ENCODE peak calls at places on chromosome 5, in five cellular contexts. N is fibroblast of lung, D is hepatocyte, R is pancreas, W is Peyer's patch. X is an unnamed sample. For H3K4me1, the result is how much of the 10 kb centered on the place peaks cover.

GRCh38 chr5:117657591-117657990 is 1083.0 kb upstream of the SEMA6A start:
- DNase-seq in N (peak), D (no peak), R (no peak), W (no peak), X (peak)

GRCh38 chr5:27140831-27141230 is 102.4 kb upstream of the CDH9 start:
- DNase-seq in N (peak), D (no peak), R (no peak), W (no peak), X (no peak)

GRCh38 chr5:42611437-42611836 is 145.2 kb upstream of the CCDC152 start:
- DNase-seq in N (no peak), D (no peak), R (no peak), W (no peak), X (no peak)

GRCh38 chr5:98309785-98310566 is 463.5 kb upstream of the RGMB start:
- DNase-seq in N (peak), D (peak), R (no peak), W (no peak), X (peak)

GRCh38 chr5:86748538-86749105 is 130.9 kb downstream of the COX7C start:
- DNase-seq in N (no peak), D (no peak), R (no peak), W (no peak), X (no peak)

GRCh38 chr5:38528162-38528703 is 28.2 kb downstream of the LIFR start:
- DNase-seq in N (no peak), D (no peak), R (no peak), W (no peak), X (peak)

GRCh38 chr5:93249651-93250289 is 331.2 kb downstream of the NR2F1-AS1 start:
- DNase-seq in N (peak), D (no peak), R (no peak), W (no peak), X (peak)

GRCh38 chr5:96745844-96746531 is 61.8 kb downstream of the ERAP1 start:
- DNase-seq in N (peak), D (peak), R (no peak), W (no peak), X (no peak)

GRCh38 chr5:139951983-139952382 is 91.1 kb downstream of the NRG2 start:
- DNase-seq in N (no peak), D (no peak), R (no peak), W (no peak), X (no peak)

GRCh38 chr5:139385061-139385889 is 2.2 kb upstream of the SLC23A1 start:
- DNase-seq in N (no peak), D (no peak), R (no peak), W (no peak), X (no peak)

GRCh38 chr5:89034588-89034987 is 151.6 kb upstream of the MEF2C start:
- DNase-seq in N (peak), D (no peak), R (no peak), W (no peak), X (no peak)

GRCh38 chr5:176588297-176588696 is 21.7 kb downstream of the GPRIN1 start:
- DNase-seq in N (no peak), D (no peak), R (no peak), W (no peak), X (no peak)

GRCh38 chr5:140967226-140967893 is 1.1 kb downstream of the PCDHAC2 start:
- DNase-seq in N (no peak), D (no peak), R (no peak), W (no peak), X (no peak)

GRCh38 chr5:56414056-56414455 is 180.9 kb upstream of the ANKRD55 start:
- DNase-seq in N (no peak), D (no peak), R (no peak), W (no peak), X (no peak)

GRCh38 chr5:89421035-89421434 is 538.1 kb upstream of the MEF2C start:
- DNase-seq in N (peak), D (peak), R (no peak), W (no peak), X (no peak)

GRCh38 chr5:112930082-112930344 is 8.0 kb upstream of the REEP5 start:
- DNase-seq in N (no peak), D (no peak), R (no peak), W (peak), X (no peak)

GRCh38 chr5:128674837-128675446 is 136.9 kb upstream of the FBN2 start:
- DNase-seq in N (peak), D (peak), R (no peak), W (no peak), X (peak)

GRCh38 chr5:98187945-98188344 is 585.5 kb upstream of the RGMB start:
- DNase-seq in N (peak), D (no peak), R (no peak), W (no peak), X (no peak)

GRCh38 chr5:57456056-57456455 is 26.6 kb downstream of the ACTBL2 start:
- DNase-seq in N (no peak), D (no peak), R (no peak), W (no peak), X (no peak)

GRCh38 chr5:52623291-52623690 is 164.4 kb upstream of the ITGA1 start:
- DNase-seq in N (no peak), D (no peak), R (no peak), W (no peak), X (no peak)

GRCh38 chr5:2502970-2503594 is 248.4 kb downstream of the IRX2 start:
- DNase-seq in N (no peak), D (no peak), R (no peak), W (no peak), X (no peak)

GRCh38 chr5:172920447-172920849 is 38.8 kb upstream of the RPL26L1 start:
- DNase-seq in N (peak), D (peak), R (no peak), W (no peak), X (peak)

GRCh38 chr5:6583049-6583880 is 49.6 kb downstream of the NSUN2 start:
- DNase-seq in N (peak), D (peak), R (no peak), W (no peak), X (no peak)

GRCh38 chr5:176388003-176388340 is 426 bp downstream of the NOP16 start:
- DNase-seq in N (peak), D (peak), R (no peak), W (no peak), X (peak)

GRCh38 chr5:177327539-177328522 is 16.1 kb upstream of the MXD3 start:
- DNase-seq in N (peak), D (no peak), R (no peak), W (no peak), X (no peak)

GRCh38 chr5:609088-609370 is 3.1 kb upstream of the CEP72 start:
- DNase-seq in N (no peak), D (no peak), R (no peak), W (no peak), X (no peak)

GRCh38 chr5:609506-609905 is 2.6 kb upstream of the CEP72 start:
- DNase-seq in N (no peak), D (no peak), R (no peak), W (no peak), X (no peak)

GRCh38 chr5:610011-610743 is 2.0 kb upstream of the CEP72 start:
- DNase-seq in N (no peak), D (no peak), R (peak), W (no peak), X (no peak)

GRCh38 chr5:607541-608285 is 4.4 kb upstream of the CEP72 start:
- DNase-seq in N (no peak), D (no peak), R (no peak), W (peak), X (no peak)

DNA sequence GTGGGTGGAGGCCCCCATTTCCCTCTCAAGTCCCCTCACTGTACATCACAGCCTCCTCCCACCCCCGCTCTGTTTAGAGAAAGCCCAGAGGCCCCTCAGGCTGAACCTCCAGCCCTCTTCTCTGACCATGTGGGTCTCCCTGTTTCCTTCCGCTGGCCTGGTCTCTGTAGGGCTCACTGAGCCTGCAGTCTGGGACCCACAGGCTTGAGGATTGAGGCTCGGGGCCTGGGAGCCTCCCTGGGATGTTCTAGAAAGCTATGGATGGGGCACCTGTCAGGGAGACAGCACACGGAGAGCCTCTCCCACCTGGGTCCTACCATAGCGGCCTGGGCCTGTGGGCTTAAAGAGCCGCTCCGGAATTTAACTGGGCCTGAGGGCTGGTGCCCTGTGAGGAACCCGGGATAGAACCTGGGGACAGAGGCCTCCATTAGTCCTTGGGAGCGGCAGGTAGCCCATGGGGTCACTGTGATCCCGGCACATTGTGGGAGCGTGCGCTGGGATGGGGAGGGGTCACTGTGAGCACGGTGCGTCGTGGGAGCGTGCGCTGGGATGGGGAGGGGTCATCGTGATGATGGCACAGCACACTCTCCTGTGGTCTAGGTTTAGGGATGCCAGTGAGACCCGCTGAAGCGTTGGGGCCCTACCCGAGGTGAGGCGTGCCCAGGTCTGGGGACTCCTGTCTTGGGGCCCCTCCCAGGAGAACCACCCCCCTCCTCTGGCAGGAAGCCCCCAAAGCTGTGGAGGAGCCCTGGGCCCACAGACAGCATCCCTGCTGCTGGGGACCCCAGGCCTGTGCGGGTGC is 3.7 kb upstream of the CEP72 start:
- DNase-seq in N (no peak), D (no peak), R (peak), W (no peak), X (no peak)
- H3K4me1 ChIP-seq in N (under half), D (under half), R (under half), W (under half), X (under half)

DNA sequence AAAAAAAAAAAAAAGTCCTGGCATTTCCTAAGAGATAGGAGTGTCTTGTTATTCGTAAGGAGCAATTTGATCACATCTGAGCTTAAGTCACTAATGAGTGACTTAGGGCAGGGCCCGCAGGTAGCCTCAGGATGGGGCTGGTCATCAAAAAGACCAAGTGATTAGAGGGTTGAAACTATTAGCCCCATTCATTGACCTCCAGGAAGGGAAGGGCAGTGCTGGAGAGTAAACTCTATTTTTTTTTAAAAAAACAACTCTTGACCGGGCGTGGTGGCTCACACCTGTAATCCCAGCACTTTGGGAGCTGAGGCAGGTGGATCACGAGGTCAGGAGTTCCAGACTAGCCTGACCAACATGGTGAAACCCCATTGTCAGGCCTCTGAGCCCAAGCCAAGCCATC is 46.2 kb upstream of the IQGAP2 start:
- DNase-seq in N (no peak), D (no peak), R (no peak), W (no peak), X (no peak)
- H3K4me3 ChIP-seq in N (no peak), D (no peak), R (no peak), W (no peak), X (no peak)

GRCh38 chr5:25448646-25449045 is 803.9 kb upstream of the CDH10 start:
- DNase-seq in N (no peak), D (peak), R (no peak), W (no peak), X (no peak)
- H3K27ac ChIP-seq in N (no peak), D (no peak), R (no peak), W (no peak), X (no peak)

GRCh38 chr5:40410231-40410861 is 269.4 kb upstream of the PTGER4 start:
- DNase-seq in N (peak), D (no peak), R (no peak), W (peak), X (peak)
- H3K4me1 ChIP-seq in N (under half), D (under half), R (under half), W (under half), X (under half)

DNA sequence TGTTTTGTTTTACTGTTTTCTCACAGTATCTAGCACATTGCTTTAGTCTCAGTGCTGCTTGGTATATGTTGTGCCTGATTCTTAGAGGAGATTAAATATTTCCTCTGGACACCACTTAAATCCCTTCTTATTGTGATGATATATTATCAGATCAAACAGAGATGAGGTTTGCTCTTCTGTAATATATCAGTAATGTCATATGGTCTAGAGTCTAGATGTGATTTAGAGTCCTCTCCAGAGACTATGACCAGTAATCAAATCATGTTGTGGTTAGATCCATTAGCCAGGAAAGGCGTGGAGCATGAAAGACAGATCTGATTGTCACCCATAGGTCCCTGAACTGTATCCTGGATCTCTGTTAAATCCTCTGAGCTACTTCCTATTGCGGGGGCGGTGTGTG is 24.4 kb downstream of the CAMK4 start:
- DNase-seq in N (no peak), D (no peak), R (no peak), W (no peak), X (no peak)
- H3K4me3 ChIP-seq in N (no peak), D (no peak), R (no peak), W (no peak), X (no peak)

X was measured in SJCRH30.